ENCODE peak calls at places on chromosomes 7 and 10, in seven cellular contexts. Y is NCI-H1105 treated with DMSO at 0.1 percent for 48 hours; Z is ecto neural progenitor cell; O is activated CD8-positive, alpha-beta memory T cell treated with anti-CD3 and anti-CD28 coated beads for 48 hours; M is endothelial cell; A is hypothalamus; P is adipocyte. T is an unnamed sample.

GRCh38 chr10:45421231-45422097 is 47.4 kb downstream of the ALOX5 start:
- DNase-seq in A (no peak), Z (no peak), O (peak), Y (no peak), M (no peak), P (no peak), T (no peak)

GRCh38 chr7:25752967-25753791 is 398.8 kb upstream of the NFE2L3 start:
- DNase-seq in O (no peak), P (no peak), Y (no peak), Z (peak), A (no peak), M (no peak), T (no peak)

GRCh38 chr10:77041636-77042258 is 595.9 kb downstream of the KCNMA1 start:
- DNase-seq in M (peak), Z (no peak), O (no peak), Y (no peak), P (no peak), A (no peak), T (no peak)

GRCh38 chr7:68823996-68824780 is 774.1 kb upstream of the AUTS2 start:
- DNase-seq in Z (no peak), M (no peak), O (no peak), A (no peak), Y (no peak), P (no peak), T (no peak)

GRCh38 chr10:76430330-76430729 is 998.9 kb downstream of the LRMDA start:
- DNase-seq in P (peak), O (no peak), Y (no peak), M (no peak), Z (no peak), A (no peak), T (no peak)

GRCh38 chr7:150978136-150978789 is at the start of gene KCNH2:
- DNase-seq in P (peak), O (no peak), A (peak), Z (peak), M (no peak), Y (peak), T (peak)

GRCh38 chr10:86233131-86233530 is 133.5 kb downstream of the GRID1 start:
- DNase-seq in P (no peak), O (no peak), M (no peak), Y (no peak), A (no peak), Z (no peak), T (no peak)

GRCh38 chr7:28297821-28298439 is 114.4 kb upstream of the CREB5 start:
- DNase-seq in P (no peak), M (no peak), A (no peak), Z (no peak), Y (no peak), O (no peak), T (no peak)

GRCh38 chr10:103635580-103635979 is 142.1 kb downstream of the NEURL1 start:
- DNase-seq in P (no peak), O (no peak), Z (no peak), A (no peak), Y (no peak), M (no peak), T (no peak)

GRCh38 chr7:83178796-83179195 is 16.1 kb upstream of the PCLO start:
- DNase-seq in M (no peak), O (no peak), Z (no peak), P (peak), Y (no peak), A (no peak), T (no peak)

GRCh38 chr10:21292763-21293517 is 232.5 kb downstream of the SKIDA1 start:
- DNase-seq in A (peak), Z (peak), Y (no peak), O (no peak), P (peak), M (peak), T (no peak)

GRCh38 chr10:35340975-35341374 is 4.7 kb downstream of the CCNY start:
- DNase-seq in A (no peak), Z (no peak), O (no peak), P (peak), Y (no peak), M (no peak), T (no peak)

GRCh38 chr7:3922175-3922635 is 621.2 kb downstream of the SDK1 start:
- DNase-seq in Y (no peak), A (peak), Z (peak), O (no peak), P (peak), M (peak), T (no peak)

GRCh38 chr7:80089341-80089740 is 45.3 kb upstream of the GNAI1 start:
- DNase-seq in O (no peak), Y (no peak), Z (no peak), M (no peak), A (no peak), P (peak), T (no peak)

GRCh38 chr10:122168598-122168997 is 102.5 kb upstream of the BTBD16 start:
- DNase-seq in O (no peak), M (no peak), A (no peak), Y (no peak), Z (no peak), P (no peak), T (no peak)

GRCh38 chr10:63409465-63410027 is 56.2 kb downstream of the JMJD1C start:
- DNase-seq in Z (no peak), P (peak), Y (no peak), M (no peak), O (no peak), A (no peak), T (no peak)

GRCh38 chr7:111029574-111030357 is 61.2 kb upstream of the LRRN3 start:
- DNase-seq in O (no peak), Z (no peak), Y (peak), A (no peak), P (peak), M (no peak), T (peak)

GRCh38 chr7:31043035-31043434 is 9.1 kb upstream of the ADCYAP1R1 start:
- DNase-seq in O (no peak), Z (peak), P (no peak), Y (peak), M (no peak), A (peak), T (no peak)

GRCh38 chr7:1086588-1087461 is 1.1 kb upstream of the GPER1 start:
- DNase-seq in A (peak), Z (peak), M (peak), P (peak), Y (no peak), O (peak), T (peak)

GRCh38 chr10:95329296-95329695 is 38.5 kb upstream of the PDLIM1 start:
- DNase-seq in P (no peak), Z (no peak), Y (no peak), M (no peak), A (no peak), O (no peak), T (no peak)

GRCh38 chr7:10939237-10939910 is 34.3 kb upstream of the PHF14 start:
- DNase-seq in A (no peak), O (no peak), Z (no peak), M (no peak), P (peak), Y (no peak), T (no peak)

GRCh38 chr7:51070163-51070562 is 246.4 kb downstream of the COBL start:
- DNase-seq in Z (no peak), P (no peak), M (no peak), O (no peak), A (no peak), Y (no peak), T (no peak)

GRCh38 chr7:95104739-95105138 is 197.3 kb downstream of the PPP1R9A start:
- DNase-seq in P (no peak), A (no peak), Y (peak), M (no peak), Z (no peak), O (no peak), T (no peak)

GRCh38 chr10:124174673-124175645 is 81.6 kb upstream of the CHST15 start:
- DNase-seq in Z (peak), M (no peak), P (peak), Y (no peak), O (no peak), A (no peak), T (no peak)